ENCODE peak calls at places on chromosomes 6 and 20, in ten cellular contexts. G, U, S, M, Q, L, V, Z, B and W are unnamed samples.
A peak's percentile ranks its signal among the peaks of the same experiment; 100 is the strongest.

GRCh38 chr20:52190437-52191131 is 995 bp downstream of the ZFP64 start:
- DNase-seq in G (peak; percentile 40), U (peak; percentile 26), S (peak; percentile 30), M (no peak), Q (peak; percentile 26), L (peak; percentile 54), V (peak; percentile 26), Z (no peak), B (peak; percentile 61), W (no peak)

GRCh38 chr6:157832250-157832967 is 9.4 kb downstream of the SNX9 start:
- DNase-seq in G (no peak), U (peak; percentile 43), S (peak; percentile 65), M (no peak), Q (no peak), L (peak; percentile 37), V (no peak), Z (no peak), B (peak; percentile 41), W (no peak)

GRCh38 chr20:59785986-59786753 is 147.3 kb downstream of the SYCP2 start:
- DNase-seq in G (peak; percentile 31), U (no peak), S (no peak), M (no peak), Q (no peak), L (no peak), V (no peak), Z (no peak), B (no peak), W (no peak)

GRCh38 chr6:127291495-127291894 is 24.8 kb downstream of the RNF146 start:
- DNase-seq in G (no peak), U (no peak), S (no peak), M (no peak), Q (no peak), L (peak; percentile 22), V (no peak), Z (no peak), B (no peak), W (no peak)

GRCh38 chr6:71510057-71510713 is 221.6 kb downstream of the OGFRL1 start:
- DNase-seq in G (peak; percentile 39), U (peak; percentile 84), S (peak; percentile 77), M (no peak), Q (no peak), L (peak; percentile 58), V (no peak), Z (peak; percentile 39), B (peak; percentile 85), W (no peak)

GRCh38 chr6:24344981-24345380 is 12.9 kb downstream of the DCDC2 start:
- DNase-seq in G (no peak), U (no peak), S (no peak), M (no peak), Q (no peak), L (no peak), V (no peak), Z (no peak), B (no peak), W (no peak)

GRCh38 chr6:125511809-125512341 is 210.1 kb upstream of the HDDC2 start:
- DNase-seq in G (no peak), U (peak; percentile 77), S (peak; percentile 70), M (no peak), Q (no peak), L (peak; percentile 76), V (no peak), Z (no peak), B (peak; percentile 57), W (no peak)

GRCh38 chr20:20594171-20594530 is 118.3 kb downstream of the RALGAPA2 start:
- DNase-seq in G (no peak), U (peak; percentile 57), S (peak; percentile 46), M (no peak), Q (no peak), L (peak; percentile 37), V (no peak), Z (no peak), B (peak; percentile 53), W (no peak)

GRCh38 chr6:132819405-132820145 is 5.2 kb downstream of the RPS12 start:
- DNase-seq in G (no peak), U (peak; percentile 11), S (peak; percentile 63), M (no peak), Q (no peak), L (peak; percentile 72), V (no peak), Z (no peak), B (peak; percentile 63), W (no peak)

GRCh38 chr6:132814716-132815570 is 574 bp downstream of the RPS12 start:
- DNase-seq in G (no peak), U (peak; percentile 13), S (no peak), M (no peak), Q (no peak), L (no peak), V (no peak), Z (no peak), B (no peak), W (no peak)

GRCh38 chr6:132818404-132819359 is 4.3 kb downstream of the RPS12 start:
- DNase-seq in G (no peak), U (peak; percentile 45), S (peak; percentile 40), M (no peak), Q (no peak), L (no peak), V (no peak), Z (no peak), B (peak; percentile 46), W (no peak)

GRCh38 chr6:132817554-132818403 is 3.4 kb downstream of the RPS12 start:
- DNase-seq in G (no peak), U (no peak), S (no peak), M (no peak), Q (no peak), L (no peak), V (no peak), Z (no peak), B (peak; percentile 5), W (no peak)

GRCh38 chr6:132816665-132817064 is 2.3 kb downstream of the RPS12 start:
- DNase-seq in G (no peak), U (no peak), S (no peak), M (no peak), Q (no peak), L (no peak), V (no peak), Z (no peak), B (peak; percentile 7), W (no peak)
- TF ChIP-seq CTCF in G (no peak), U (no peak), S (no peak), M (no peak), Q (no peak), L (no peak), V (no peak), Z (no peak), B (no peak), W (no peak)

GRCh38 chr6:28443112-28443773 is at the start of gene ZSCAN23:
- DNase-seq in G (peak; percentile 77), U (peak; percentile 94), S (peak; percentile 93), M (peak; percentile 83), Q (peak; percentile 31), L (peak; percentile 77), V (peak; percentile 84), Z (peak; percentile 74), B (peak; percentile 94), W (peak; percentile 49)
- TF ChIP-seq CTCF in G (no peak), U (no peak), S (no peak), M (no peak), Q (no peak), L (no peak), V (no peak), Z (no peak), B (no peak), W (no peak)

DNA sequence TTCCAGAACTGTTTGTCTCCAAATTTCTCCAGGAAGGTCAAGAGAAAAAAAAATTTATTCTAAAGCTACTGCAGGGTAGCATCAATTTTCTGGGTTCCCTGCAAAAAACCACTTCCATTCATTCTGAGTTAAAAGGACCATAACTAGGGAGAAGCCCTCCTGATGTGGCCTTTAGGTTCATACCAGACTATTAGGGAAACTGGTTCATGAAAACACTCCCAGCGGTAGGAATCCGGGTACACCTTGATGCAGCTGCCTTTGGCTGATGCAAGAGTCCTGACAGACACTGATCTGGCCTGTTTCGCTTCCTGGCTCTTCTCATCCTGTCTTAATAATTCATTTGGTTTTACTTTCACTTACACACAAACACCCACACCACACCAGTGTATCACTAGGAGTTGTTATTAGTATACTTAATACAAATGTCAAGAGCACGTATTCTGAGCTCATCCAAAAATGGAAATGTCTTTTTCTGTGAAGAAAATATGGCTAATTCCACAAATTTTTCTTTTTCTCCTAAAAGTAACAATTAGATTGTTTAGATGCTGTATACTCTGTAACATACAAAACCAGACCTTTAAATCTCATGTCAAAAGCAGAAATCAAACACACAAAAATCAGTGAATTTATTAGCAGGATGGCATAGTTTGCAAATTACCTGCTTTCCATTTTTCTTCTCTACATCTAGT is 38.4 kb upstream of the ARHGAP18 start:
- DNase-seq in G (no peak), U (peak; percentile 50), S (peak; percentile 76), M (no peak), Q (no peak), L (peak; percentile 55), V (no peak), Z (no peak), B (peak; percentile 53), W (no peak)
- TF ChIP-seq CTCF in G (no peak), U (no peak), S (peak; percentile 12), M (no peak), Q (no peak), L (no peak), V (no peak), Z (no peak), B (no peak), W (no peak)

GRCh38 chr20:64144144-64144912 is 19.9 kb upstream of the MYT1 start:
- DNase-seq in G (no peak), U (no peak), S (no peak), M (no peak), Q (no peak), L (no peak), V (no peak), Z (no peak), B (no peak), W (no peak)

GRCh38 chr20:64146936-64147451 is 17.3 kb upstream of the MYT1 start:
- DNase-seq in G (no peak), U (no peak), S (no peak), M (no peak), Q (no peak), L (no peak), V (peak; percentile 10), Z (no peak), B (no peak), W (no peak)

GRCh38 chr20:64143018-64143801 is 21.0 kb upstream of the MYT1 start:
- DNase-seq in G (peak; percentile 11), U (no peak), S (no peak), M (no peak), Q (no peak), L (no peak), V (peak; percentile 10), Z (no peak), B (no peak), W (no peak)

GRCh38 chr20:64146301-64146935 is 17.8 kb upstream of the MYT1 start:
- DNase-seq in G (peak; percentile 36), U (no peak), S (no peak), M (no peak), Q (no peak), L (no peak), V (peak; percentile 72), Z (no peak), B (no peak), W (no peak)

DNA sequence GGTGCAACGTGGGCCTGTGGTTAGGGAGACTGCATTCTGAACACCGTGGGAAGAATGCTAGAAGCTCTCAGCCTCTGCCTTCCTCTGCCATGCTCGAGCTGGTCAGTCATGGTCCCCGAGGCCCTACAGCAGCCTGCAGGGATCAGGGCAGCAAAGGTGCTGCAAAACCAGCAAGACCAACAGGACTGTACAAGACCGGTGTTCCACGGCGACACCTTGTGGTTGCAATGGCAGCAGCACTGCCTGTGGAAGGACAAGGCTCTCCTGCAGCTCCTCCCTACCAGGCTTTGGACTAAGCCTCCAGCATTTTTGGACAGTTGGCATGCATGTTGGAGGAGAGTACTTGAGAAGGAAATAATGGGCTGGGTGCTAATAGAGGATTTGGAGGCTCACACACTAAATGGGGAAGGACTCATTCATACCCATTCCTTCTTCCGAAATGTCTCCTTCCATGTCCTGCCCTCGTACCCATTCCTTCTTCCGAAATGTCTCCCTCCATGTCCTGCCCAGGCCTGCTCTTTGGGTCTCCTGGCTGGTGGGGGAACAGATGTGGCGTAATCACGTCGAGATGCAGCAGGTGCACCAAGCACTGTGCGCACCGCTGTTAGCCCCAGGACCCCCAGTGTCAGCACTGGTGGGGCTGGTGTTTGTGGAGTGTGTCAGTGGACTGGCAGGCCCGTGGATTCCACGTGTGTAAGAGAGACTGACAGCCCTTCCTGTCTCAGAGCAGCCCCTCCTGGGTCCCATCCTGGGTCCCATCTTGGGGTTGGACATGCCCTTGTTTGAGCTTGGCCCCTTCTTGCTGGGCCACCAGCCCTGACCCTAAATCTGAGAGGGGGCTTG is 18.6 kb upstream of the MYT1 start:
- DNase-seq in G (peak; percentile 22), U (no peak), S (no peak), M (no peak), Q (no peak), L (no peak), V (peak; percentile 74), Z (no peak), B (no peak), W (no peak)
- TF ChIP-seq CTCF in G (no peak), U (peak; percentile 11), S (peak; percentile 14), M (peak; percentile 46), Q (no peak), L (no peak), V (peak; percentile 39), Z (no peak), B (no peak), W (no peak)